ENCODE peak calls at places on chromosomes 4 and X, in four cellular contexts. R, A, J and C are unnamed samples.

GRCh38 chr4:183532823-183533222 is 28.0 kb downstream of the ING2 start:
- DNase-seq in R (peak), A (no peak), J (no peak), C (no peak)

GRCh38 chr4:23877758-23878229 is 12.1 kb downstream of the PPARGC1A start:
- DNase-seq in R (peak), A (no peak), J (no peak), C (no peak)

GRCh38 chr4:135515295-135515694 is 1313.7 kb upstream of the PABPC4L start:
- DNase-seq in R (peak), A (no peak), J (no peak), C (no peak)

GRCh38 chrX:120839506-120839905 is 36.2 kb downstream of the CT47B1 start:
- DNase-seq in R (peak), A (no peak), J (no peak), C (no peak)

GRCh38 chrX:17500145-17500579 is 125.2 kb downstream of the NHS start:
- DNase-seq in R (peak), A (no peak), J (no peak), C (peak)

GRCh38 chr4:125321709-125322362 is 7.1 kb downstream of the FAT4 start:
- DNase-seq in R (peak), A (no peak), J (no peak), C (no peak)

GRCh38 chrX:56728321-56728720 is 722 bp upstream of the NBDY start:
- DNase-seq in R (peak), A (no peak), J (no peak), C (no peak)

GRCh38 chr4:64539234-64539849 is 130.1 kb upstream of the TECRL start:
- DNase-seq in R (peak), A (no peak), J (peak), C (peak)

GRCh38 chrX:39848900-39849299 is 248.9 kb downstream of the BCOR start:
- DNase-seq in R (peak), A (no peak), J (no peak), C (no peak)

GRCh38 chr4:183721207-183722081 is 62.4 kb downstream of the TRAPPC11 start:
- DNase-seq in R (peak), A (peak), J (peak), C (peak)

GRCh38 chrX:38220936-38221386 is 290 bp upstream of the SRPX start:
- DNase-seq in R (no peak), A (peak), J (no peak), C (no peak)

GRCh38 chr4:8675383-8675782 is 82.8 kb downstream of the CPZ start:
- DNase-seq in R (peak), A (no peak), J (peak), C (peak)

GRCh38 chr4:130568746-130569145 is 1472.8 kb downstream of the C4orf33 start:
- DNase-seq in R (no peak), A (no peak), J (no peak), C (no peak)

GRCh38 chr4:87058272-87059073 is 123.7 kb downstream of the AFF1 start:
- DNase-seq in R (peak), A (no peak), J (peak), C (no peak)

GRCh38 chr4:119746951-119747350 is 118.3 kb upstream of the PDE5A start:
- DNase-seq in R (no peak), A (no peak), J (no peak), C (no peak)

GRCh38 chr4:7821245-7822165 is 118.2 kb downstream of the AFAP1 start:
- DNase-seq in R (peak), A (no peak), J (no peak), C (no peak)

GRCh38 chrX:29431895-29432294 is 783.5 kb upstream of the MAGEB2 start:
- DNase-seq in R (no peak), A (no peak), J (no peak), C (no peak)

GRCh38 chr4:110170861-110171260 is 27.6 kb downstream of the ELOVL6 start:
- DNase-seq in R (no peak), A (no peak), J (peak), C (no peak)

GRCh38 chr4:8464376-8464775 is 23.8 kb downstream of the TRMT44 start:
- DNase-seq in R (no peak), A (no peak), J (no peak), C (no peak)

GRCh38 chr4:159593157-159593556 is 490.3 kb downstream of the RAPGEF2 start:
- DNase-seq in R (no peak), A (no peak), J (no peak), C (no peak)

GRCh38 chr4:119046263-119046662 is 89.4 kb upstream of the MYOZ2 start:
- DNase-seq in R (peak), A (peak), J (no peak), C (no peak)

GRCh38 chrX:149527705-149528104 is 13.1 kb upstream of the EOLA1 start:
- DNase-seq in R (peak), A (no peak), J (peak), C (peak)

GRCh38 chr4:86498560-86499166 is 95.5 kb upstream of the PTPN13 start:
- DNase-seq in R (peak), A (no peak), J (peak), C (peak)

GRCh38 chrX:43386872-43387271 is 269.2 kb upstream of the MAOA start:
- DNase-seq in R (no peak), A (no peak), J (no peak), C (no peak)

GRCh38 chrX:17861496-17862011 is 456 bp upstream of the RAI2 start:
- DNase-seq in R (no peak), A (peak), J (no peak), C (no peak)

GRCh38 chr4:88812420-88812819 is 114.8 kb upstream of the NAP1L5 start:
- DNase-seq in R (no peak), A (no peak), J (no peak), C (no peak)

GRCh38 chr4:7396186-7396585 is 38.5 kb downstream of the PSAPL1 start:
- DNase-seq in R (no peak), A (no peak), J (no peak), C (no peak)

GRCh38 chr4:160370046-160370445 is 1267.2 kb downstream of the RAPGEF2 start:
- DNase-seq in R (peak), A (no peak), J (no peak), C (no peak)

GRCh38 chr4:47954245-47954644 is 39.9 kb upstream of the NFXL1 start:
- DNase-seq in R (no peak), A (no peak), J (no peak), C (no peak)

GRCh38 chrX:135737361-135738071 is 24.1 kb downstream of the CT45A1 start:
- DNase-seq in R (peak), A (no peak), J (no peak), C (no peak)

GRCh38 chr4:177117256-177117655 is 192.4 kb upstream of the NEIL3 start:
- DNase-seq in R (no peak), A (no peak), J (peak), C (no peak)

DNA sequence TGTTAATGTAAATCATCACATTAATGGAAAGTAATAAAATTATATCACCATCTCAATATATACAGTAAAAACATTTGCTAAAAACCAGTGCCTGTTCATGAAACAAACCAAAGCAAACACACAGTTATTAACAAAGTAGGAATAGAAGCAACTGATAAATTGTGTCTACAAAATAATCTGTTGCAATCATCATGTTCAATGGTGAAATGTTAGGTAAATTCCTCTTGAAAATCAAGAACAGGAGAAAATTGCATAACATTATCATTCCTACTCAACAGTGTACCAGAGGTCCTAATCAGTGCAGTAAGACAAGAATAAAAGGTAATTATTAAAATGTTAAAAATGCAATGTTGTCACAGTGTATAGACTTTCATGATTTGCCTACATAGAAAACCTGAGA is 252.3 kb downstream of the TEX13A start:
- DNase-seq in R (no peak), A (no peak), J (no peak), C (no peak)
- H3K4me3 ChIP-seq in R (no peak), A (no peak), J (no peak), C (no peak)

GRCh38 chrX:106401965-106402559 is 209.7 kb upstream of the RADX start:
- DNase-seq in R (no peak), A (no peak), J (no peak), C (no peak)

DNA sequence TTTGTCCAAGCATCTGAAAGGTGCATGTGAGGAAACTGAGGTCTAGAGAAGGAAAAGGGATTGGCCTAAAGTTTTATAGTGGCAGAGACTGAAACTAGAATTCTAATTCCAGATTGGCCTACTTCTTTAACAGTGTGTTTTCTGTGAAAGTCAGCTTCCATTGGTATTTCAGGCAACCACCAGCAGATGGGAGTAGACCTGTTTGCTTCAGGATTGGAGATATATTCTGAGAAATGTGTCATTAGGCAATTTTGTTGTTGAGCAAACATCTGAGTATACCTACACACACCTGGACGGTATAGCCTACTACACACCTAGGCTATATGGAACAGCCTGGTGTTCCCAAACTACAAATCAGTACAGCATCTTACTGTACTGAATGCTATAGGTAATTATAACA is 207.3 kb upstream of the RADX start:
- DNase-seq in R (peak), A (no peak), J (no peak), C (no peak)
- TF ChIP-seq CTCF in R (peak), A (no peak), J (peak), C (no peak)

GRCh38 chrX:2321411-2321810 is 179.4 kb downstream of the DHRSX start:
- DNase-seq in R (no peak), A (no peak), J (no peak), C (no peak)
- H3K4me3 ChIP-seq in R (no peak), A (peak), J (no peak), C (no peak)

GRCh38 chrX:100685284-100685996 is 41.4 kb downstream of the SRPX2 start:
- DNase-seq in R (peak), A (no peak), J (peak), C (peak)
- TF ChIP-seq CTCF in R (peak), A (peak), J (peak), C (peak)

GRCh38 chr4:40515037-40515397 is 114.6 kb downstream of the RBM47 start:
- DNase-seq in R (no peak), A (no peak), J (no peak), C (peak)
- H3K4me3 ChIP-seq in R (no peak), A (no peak), J (no peak), C (peak)

GRCh38 chr4:147790412-147790811 is 58.5 kb downstream of the ARHGAP10 start:
- DNase-seq in R (no peak), A (no peak), J (no peak), C (no peak)
- TF ChIP-seq CTCF in R (no peak), A (no peak), J (no peak), C (no peak)

DNA sequence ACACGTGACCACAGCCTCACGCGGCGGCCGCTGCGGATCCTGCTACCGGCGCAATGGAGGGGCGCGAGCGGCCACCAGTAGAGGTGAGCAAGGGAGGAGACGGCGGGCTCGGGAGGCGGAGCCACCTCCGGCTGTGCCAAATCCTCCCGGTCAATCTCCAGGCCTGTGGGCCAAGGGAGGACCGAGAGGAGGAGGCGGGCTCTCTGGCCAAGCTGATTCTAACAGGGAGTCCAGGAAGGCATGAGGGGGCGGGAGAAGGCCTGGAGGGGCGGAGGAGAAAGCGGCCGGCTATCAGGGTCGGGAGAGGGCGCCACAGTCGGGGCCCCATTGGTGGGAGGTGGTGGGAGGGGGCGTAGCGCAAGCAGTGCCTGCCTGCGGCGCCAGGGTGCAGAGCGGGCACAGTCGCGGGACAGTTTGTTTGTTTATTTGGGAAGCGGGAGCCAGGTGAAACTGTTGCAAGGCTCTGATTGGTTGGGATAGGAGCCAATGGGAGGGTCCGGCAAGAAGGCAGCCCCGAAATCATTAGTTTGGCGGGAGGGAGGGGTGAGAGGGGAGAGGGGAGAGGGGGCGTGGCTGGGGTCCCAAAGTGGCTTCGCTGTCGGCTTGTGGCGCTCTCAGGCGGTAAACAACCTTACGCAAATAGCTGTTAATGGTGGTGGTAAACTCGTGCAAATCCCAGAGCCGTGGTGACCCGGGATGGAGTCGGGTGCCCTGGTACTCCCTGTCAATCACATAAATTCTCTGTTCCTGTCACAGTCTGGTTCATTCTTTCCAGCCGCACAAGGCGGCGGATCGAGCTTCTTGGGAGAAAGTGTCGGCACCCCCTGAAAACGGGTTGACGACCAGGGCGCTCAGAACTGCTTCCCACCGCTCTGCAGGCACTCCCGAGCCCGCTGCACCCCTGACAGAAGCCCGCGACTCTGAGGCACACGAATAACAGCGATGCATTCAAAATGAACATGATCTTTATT is at the start of gene IRS4:
- DNase-seq in R (peak), A (no peak), J (peak), C (no peak)
- H3K4me3 ChIP-seq in R (peak), A (peak), J (peak), C (no peak)

GRCh38 chr4:92994727-92995126 is 691.0 kb downstream of the GRID2 start:
- DNase-seq in R (no peak), A (no peak), J (no peak), C (no peak)

GRCh38 chr4:93002240-93002639 is 698.5 kb downstream of the GRID2 start:
- DNase-seq in R (no peak), A (no peak), J (no peak), C (no peak)

GRCh38 chr4:93000914-93001313 is 697.1 kb downstream of the GRID2 start:
- DNase-seq in R (no peak), A (no peak), J (no peak), C (no peak)

GRCh38 chr4:92996533-92996932 is 692.8 kb downstream of the GRID2 start:
- DNase-seq in R (no peak), A (no peak), J (no peak), C (no peak)
- TF ChIP-seq CTCF in R (no peak), A (no peak), J (no peak), C (no peak)